ENCODE peak calls at places on chromosomes 16 and 17, in five cellular contexts. Q is colonic mucosa, A is ovary, W is heart left ventricle, X is lower lobe of right lung. H is an unnamed sample. For H3K36me3, the result is how much of the 10 kb centered on the place peaks cover.

GRCh38 chr17:48244121-48244711 is 136.7 kb downstream of the SNX11 start:
- DNase-seq in W (no peak), Q (peak), A (no peak), X (no peak), H (no peak)

GRCh38 chr16:17177968-17178880 is 292.5 kb downstream of the XYLT1 start:
- DNase-seq in X (no peak), Q (no peak), W (no peak), A (no peak), H (no peak)

GRCh38 chr17:38911081-38911730 is 14.2 kb upstream of the LASP1NB start:
- DNase-seq in Q (no peak), X (peak), W (no peak), A (peak), H (peak)

GRCh38 chr17:40021471-40021961 is 6.3 kb downstream of the CSF3 start:
- DNase-seq in W (peak), A (peak), Q (no peak), X (no peak), H (peak)

GRCh38 chr17:6508519-6509294 is 47.6 kb downstream of the PITPNM3 start:
- DNase-seq in X (no peak), A (no peak), W (no peak), Q (no peak), H (no peak)

GRCh38 chr17:64232466-64233262 is 30.4 kb downstream of the TEX2 start:
- DNase-seq in A (no peak), W (no peak), Q (no peak), X (no peak), H (no peak)

GRCh38 chr16:47729701-47730100 is 268.6 kb downstream of the PHKB start:
- DNase-seq in A (no peak), Q (no peak), W (no peak), X (no peak), H (no peak)

GRCh38 chr17:74274060-74274702 is at the start of gene DNAI2:
- DNase-seq in W (no peak), X (peak), A (peak), Q (no peak), H (peak)

GRCh38 chr17:64091116-64091515 is 38.8 kb downstream of the ERN1 start:
- DNase-seq in A (no peak), W (no peak), Q (no peak), X (no peak), H (no peak)

GRCh38 chr16:67883146-67883871 is 1.4 kb upstream of the NRN1L start:
- DNase-seq in A (no peak), Q (peak), W (no peak), X (no peak), H (no peak)

GRCh38 chr17:80881321-80881720 is 110.3 kb upstream of the CHMP6 start:
- DNase-seq in A (peak), Q (no peak), W (no peak), X (peak), H (no peak)

GRCh38 chr16:66923866-66924265 is 1.5 kb downstream of the RRAD start:
- DNase-seq in A (no peak), X (peak), Q (no peak), W (no peak), H (no peak)

GRCh38 chr17:76265624-76266243 is 586 bp downstream of the UBALD2 start:
- DNase-seq in A (peak), Q (peak), X (peak), W (peak), H (no peak)

GRCh38 chr17:82060614-82061013 is 5.0 kb downstream of the DUS1L start:
- DNase-seq in W (peak), A (no peak), X (no peak), Q (no peak), H (no peak)

GRCh38 chr17:49969794-49970389 is 902 bp downstream of the DLX4 start:
- DNase-seq in W (no peak), Q (no peak), A (no peak), X (no peak), H (no peak)

GRCh38 chr16:51167170-51167710 is 16.2 kb upstream of the SALL1 start:
- DNase-seq in Q (no peak), X (no peak), W (no peak), A (no peak), H (no peak)
- H3K36me3 ChIP-seq in Q (under half), X (under half), W (under half), A (under half), H (under half)

GRCh38 chr17:46782250-46782953 is 36.1 kb downstream of the WNT3 start:
- DNase-seq in X (peak), A (no peak), W (no peak), Q (peak), H (no peak)
- TF ChIP-seq CTCF in X (peak), A (no peak), W (peak), Q (peak), H (peak)

DNA sequence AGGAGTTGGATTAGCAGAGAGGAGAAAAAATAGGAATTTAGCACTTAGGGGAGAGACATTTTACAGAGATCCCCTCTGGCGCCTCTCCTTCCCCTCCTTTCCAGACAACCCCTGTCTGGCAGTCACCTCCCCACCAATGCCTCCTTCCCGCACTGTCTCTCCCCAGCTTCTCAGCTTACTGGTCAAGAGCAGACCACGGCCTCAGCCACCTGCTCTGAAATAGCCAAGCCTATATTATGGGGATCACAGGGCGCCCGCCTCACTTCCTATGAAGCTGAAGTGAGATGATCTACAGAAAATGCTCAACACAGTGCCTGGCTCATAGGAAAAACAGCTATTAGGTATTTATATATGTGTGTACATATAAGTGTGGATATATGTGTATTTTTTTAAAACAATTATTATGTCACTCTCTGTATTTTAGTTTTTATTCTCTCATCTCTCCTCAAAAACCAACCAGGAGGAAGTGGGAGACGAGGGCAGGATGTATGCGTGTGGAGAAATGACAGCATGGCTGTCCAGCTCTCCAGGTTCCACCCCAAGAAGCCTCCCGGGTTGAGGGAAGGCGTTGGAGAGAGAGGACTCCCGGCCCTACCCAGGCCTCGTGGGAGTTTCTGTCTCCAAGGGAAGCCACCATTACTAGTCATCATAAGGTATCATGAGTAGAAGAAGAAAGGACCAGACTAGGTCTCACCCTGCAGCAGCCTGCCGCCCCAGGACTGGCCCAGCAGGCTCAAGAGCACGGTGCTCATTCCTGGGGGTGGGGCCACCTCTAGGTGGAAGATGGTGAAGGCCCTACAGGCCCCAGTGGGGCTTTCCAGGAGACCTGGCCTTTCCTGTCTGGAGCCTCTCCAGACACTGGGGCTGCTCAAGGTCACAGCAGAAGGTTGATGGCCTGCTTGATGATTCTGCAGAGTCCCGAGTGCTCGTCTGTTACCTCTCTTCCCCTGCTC is 27.2 kb downstream of the MAP3K14 start:
- DNase-seq in W (no peak), X (no peak), Q (no peak), A (no peak), H (peak)
- H3K36me3 ChIP-seq in W (half or more), X (half or more), Q (under half), A (under half), H (under half)

GRCh38 chr16:55019419-55020131 is 88.9 kb downstream of the IRX5 start:
- DNase-seq in W (no peak), A (no peak), Q (no peak), X (no peak), H (no peak)

GRCh38 chr16:55018881-55019280 is 88.2 kb downstream of the IRX5 start:
- DNase-seq in Q (no peak), X (no peak), A (no peak), W (no peak), H (peak)

DNA sequence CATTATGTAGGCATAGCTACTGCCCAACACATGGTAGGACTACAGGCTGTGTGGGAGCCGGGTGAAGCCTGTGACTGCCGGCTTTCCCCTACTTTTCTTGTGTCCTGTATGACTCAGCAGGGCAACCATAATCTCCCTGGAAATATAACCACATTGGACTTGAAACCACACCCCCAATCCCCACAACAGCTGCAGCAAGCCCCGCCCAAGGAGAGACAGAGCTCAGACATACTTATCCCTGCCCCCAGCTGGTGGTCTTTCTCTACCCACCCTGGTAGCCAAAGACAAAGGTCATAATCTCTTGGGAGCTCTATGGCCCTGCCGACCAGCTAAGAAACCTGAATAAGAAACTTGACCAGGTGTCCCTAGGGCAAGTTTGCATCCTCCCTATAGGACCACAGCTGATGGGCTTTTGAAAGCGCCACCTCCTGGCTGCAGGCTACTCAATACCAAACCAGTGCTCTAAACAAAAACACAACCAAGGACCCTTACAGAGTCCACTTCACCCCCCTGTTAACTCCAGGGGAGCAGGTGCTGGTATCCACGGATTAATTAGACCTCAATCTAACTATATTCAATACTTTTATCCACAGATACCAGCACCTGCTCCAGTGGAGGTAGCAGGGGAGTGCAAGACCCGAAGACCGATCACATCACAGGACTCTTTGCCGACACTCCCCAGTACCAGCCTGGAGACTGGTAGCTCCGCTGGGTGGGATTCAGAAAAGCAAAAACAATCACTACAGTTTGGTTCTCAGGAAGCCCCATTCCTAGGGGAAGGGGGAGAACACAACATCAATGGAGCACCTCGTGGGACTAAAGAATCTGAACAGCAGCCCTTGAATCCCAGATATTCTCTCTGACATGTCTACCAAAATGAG is 91.2 kb downstream of the IRX5 start:
- DNase-seq in X (no peak), Q (peak), A (no peak), W (no peak), H (no peak)
- TF ChIP-seq CTCF in X (no peak), Q (no peak), A (no peak), W (no peak), H (no peak)